ENCODE peak calls at places on chromosome 22, in five cellular contexts. J, C, E, O and B are unnamed samples.

GRCh38 chr22:35460678-35461077 is 60.7 kb downstream of the MCM5 start:
- DNase-seq in J (no peak), C (no peak), E (no peak), O (no peak), B (no peak)

GRCh38 chr22:37331811-37332536 is 49.7 kb downstream of the CYTH4 start:
- DNase-seq in J (no peak), C (no peak), E (no peak), O (no peak), B (peak)

GRCh38 chr22:26592368-26593015 is 2.6 kb upstream of the TPST2 start:
- DNase-seq in J (no peak), C (no peak), E (no peak), O (no peak), B (peak)

GRCh38 chr22:43857367-43857766 is 4.9 kb downstream of the SULT4A1 start:
- DNase-seq in J (no peak), C (no peak), E (no peak), O (no peak), B (no peak)

GRCh38 chr22:44795701-44796630 is 43.6 kb downstream of the ARHGAP8 start:
- DNase-seq in J (no peak), C (no peak), E (no peak), O (no peak), B (no peak)

GRCh38 chr22:45544588-45545170 is 42.0 kb downstream of the FBLN1 start:
- DNase-seq in J (no peak), C (peak), E (peak), O (no peak), B (no peak)

GRCh38 chr22:49724893-49725489 is 102.7 kb downstream of the BRD1 start:
- DNase-seq in J (peak), C (peak), E (peak), O (peak), B (peak)

GRCh38 chr22:39556970-39557811 is 13.4 kb upstream of the CACNA1I start:
- DNase-seq in J (no peak), C (peak), E (peak), O (peak), B (no peak)

GRCh38 chr22:50001388-50002231 is 11.0 kb downstream of the IL17REL start:
- DNase-seq in J (no peak), C (no peak), E (no peak), O (no peak), B (no peak)

DNA sequence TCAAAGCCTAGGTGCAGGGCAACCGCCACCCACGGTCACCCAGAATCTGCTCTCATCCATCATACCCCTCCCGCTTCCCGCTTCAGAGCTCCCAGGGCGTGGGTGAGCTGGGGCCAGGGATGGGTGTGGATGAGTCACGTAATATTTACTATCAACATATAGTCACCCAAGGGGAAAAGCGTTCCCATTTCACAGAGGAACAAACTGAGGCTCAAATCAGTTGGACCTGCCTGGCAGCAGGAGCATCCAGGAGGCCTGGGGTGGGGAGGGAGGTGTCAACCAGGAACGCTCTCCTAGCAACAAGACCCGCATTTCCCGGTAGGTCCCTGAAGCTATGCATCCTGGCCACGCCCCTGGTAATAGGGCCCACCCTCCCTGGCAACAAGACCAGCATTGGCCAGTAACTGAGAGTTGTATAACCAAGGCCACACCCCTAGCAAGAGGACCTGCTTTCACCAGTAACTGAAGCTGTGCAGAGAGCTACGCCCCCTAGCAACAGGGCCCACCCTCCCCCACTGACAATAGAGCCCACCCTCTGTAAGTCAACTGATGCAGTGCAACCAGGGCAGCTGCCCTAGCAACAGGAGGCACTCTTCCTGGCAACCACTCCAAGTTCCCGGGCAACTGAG is 32.7 kb upstream of the TXNRD2 start:
- DNase-seq in J (no peak), C (peak), E (peak), O (peak), B (peak)
- H3K27ac ChIP-seq in J (no peak), C (no peak), E (no peak), O (peak), B (no peak)

DNA sequence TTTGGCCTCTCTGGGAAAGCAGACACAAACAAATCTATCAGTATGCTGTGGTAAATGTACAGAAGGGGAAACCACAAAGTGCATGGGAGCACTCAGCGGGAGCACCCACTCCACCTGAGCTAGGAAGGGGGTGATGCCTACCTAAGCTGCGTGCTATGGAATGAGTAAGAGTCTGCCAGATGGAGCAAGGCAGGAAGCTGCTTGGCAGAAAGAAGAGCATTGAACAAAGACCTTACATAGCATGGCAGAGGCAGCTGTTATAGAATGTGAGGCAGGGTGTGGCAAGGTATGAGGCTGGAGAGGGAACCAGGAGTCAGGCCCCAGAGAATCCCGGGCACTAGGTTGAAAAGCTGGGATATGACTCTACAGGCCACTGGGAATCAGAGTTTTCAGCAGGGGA is 13.8 kb upstream of the MTFP1 start:
- DNase-seq in J (no peak), C (no peak), E (no peak), O (no peak), B (no peak)
- H3K4me3 ChIP-seq in J (no peak), C (no peak), E (no peak), O (no peak), B (no peak)

GRCh38 chr22:20226077-20226716 is 41.9 kb downstream of the RTN4R start:
- DNase-seq in J (no peak), C (no peak), E (no peak), O (no peak), B (no peak)

GRCh38 chr22:20228939-20229272 is 39.2 kb downstream of the RTN4R start:
- DNase-seq in J (no peak), C (no peak), E (no peak), O (no peak), B (no peak)

GRCh38 chr22:20226760-20227350 is 41.3 kb downstream of the RTN4R start:
- DNase-seq in J (no peak), C (no peak), E (no peak), O (no peak), B (no peak)

GRCh38 chr22:20228055-20228938 is 39.8 kb downstream of the RTN4R start:
- DNase-seq in J (no peak), C (no peak), E (no peak), O (no peak), B (no peak)

GRCh38 chr22:20227363-20227762 is 40.8 kb downstream of the RTN4R start:
- DNase-seq in J (no peak), C (no peak), E (no peak), O (no peak), B (no peak)
- H3K27ac ChIP-seq in J (no peak), C (no peak), E (no peak), O (no peak), B (no peak)

GRCh38 chr22:48251629-48252028 is 1489.2 kb downstream of the TBC1D22A start:
- DNase-seq in J (no peak), C (no peak), E (no peak), O (no peak), B (no peak)

GRCh38 chr22:48248901-48249455 is 1486.5 kb downstream of the TBC1D22A start:
- DNase-seq in J (no peak), C (no peak), E (no peak), O (no peak), B (no peak)

GRCh38 chr22:48250937-48251530 is 1488.6 kb downstream of the TBC1D22A start:
- DNase-seq in J (no peak), C (no peak), E (no peak), O (no peak), B (no peak)

GRCh38 chr22:48250286-48250895 is 1487.9 kb downstream of the TBC1D22A start:
- DNase-seq in J (no peak), C (no peak), E (no peak), O (no peak), B (no peak)

DNA sequence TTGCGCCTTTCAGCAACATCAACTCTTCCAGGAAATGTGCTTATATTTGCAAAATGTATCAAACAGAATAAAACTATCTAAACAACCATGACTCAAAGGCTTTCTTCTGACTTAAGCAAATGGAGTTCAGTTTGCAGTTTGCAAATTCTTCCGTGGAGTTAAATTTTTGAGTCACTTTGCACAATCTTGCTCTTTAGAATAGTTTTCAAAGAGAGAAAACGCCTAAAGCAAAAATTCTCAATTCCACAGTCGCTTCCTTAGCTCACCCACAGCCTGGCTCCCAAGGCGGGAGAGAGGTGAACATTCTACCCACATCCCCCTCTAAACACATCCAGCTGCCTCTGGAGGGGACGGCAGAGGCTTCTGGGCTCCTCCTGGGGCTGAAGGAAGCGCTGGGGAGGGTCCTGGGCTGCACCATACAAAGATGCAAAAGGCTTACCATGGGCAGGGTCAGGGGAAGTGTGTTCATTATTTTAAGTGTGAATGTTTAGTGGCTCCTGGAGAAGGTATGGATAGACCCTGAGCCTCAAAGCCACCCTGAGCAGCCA is 1487.3 kb downstream of the TBC1D22A start:
- DNase-seq in J (no peak), C (no peak), E (no peak), O (no peak), B (no peak)
- H3K4me3 ChIP-seq in J (no peak), C (no peak), E (no peak), O (no peak), B (no peak)

GRCh38 chr22:28956506-28956905 is 73.1 kb downstream of the ZNRF3 start:
- DNase-seq in J (no peak), C (no peak), E (no peak), O (no peak), B (peak)
- H3K27ac ChIP-seq in J (no peak), C (no peak), E (peak), O (no peak), B (peak)

GRCh38 chr22:17120711-17121234 is 387 bp downstream of the TMEM121B start:
- DNase-seq in J (no peak), C (peak), E (no peak), O (no peak), B (no peak)
- H3K4me3 ChIP-seq in J (peak), C (no peak), E (peak), O (peak), B (peak)

DNA sequence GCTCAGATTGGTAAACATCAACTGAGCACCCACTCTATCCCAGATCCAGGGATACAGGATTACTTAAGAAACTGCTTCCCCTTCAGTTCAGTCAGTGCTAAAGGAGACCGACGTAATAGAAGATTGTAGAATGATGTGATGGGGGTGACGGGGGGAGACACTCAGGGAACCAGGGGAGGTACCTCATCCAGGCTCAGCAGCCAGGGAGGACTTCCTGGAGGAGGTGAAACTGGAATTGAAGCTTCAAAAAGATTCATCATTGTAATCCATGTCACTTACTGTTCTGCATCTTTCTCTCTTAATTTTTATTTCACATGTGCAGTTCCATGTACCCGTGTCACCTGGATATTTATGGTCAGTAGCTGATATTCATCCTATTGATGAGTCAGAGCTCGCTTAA is 19.1 kb upstream of the TEF start:
- DNase-seq in J (no peak), C (no peak), E (no peak), O (no peak), B (no peak)
- H3K27ac ChIP-seq in J (no peak), C (no peak), E (no peak), O (no peak), B (no peak)

DNA sequence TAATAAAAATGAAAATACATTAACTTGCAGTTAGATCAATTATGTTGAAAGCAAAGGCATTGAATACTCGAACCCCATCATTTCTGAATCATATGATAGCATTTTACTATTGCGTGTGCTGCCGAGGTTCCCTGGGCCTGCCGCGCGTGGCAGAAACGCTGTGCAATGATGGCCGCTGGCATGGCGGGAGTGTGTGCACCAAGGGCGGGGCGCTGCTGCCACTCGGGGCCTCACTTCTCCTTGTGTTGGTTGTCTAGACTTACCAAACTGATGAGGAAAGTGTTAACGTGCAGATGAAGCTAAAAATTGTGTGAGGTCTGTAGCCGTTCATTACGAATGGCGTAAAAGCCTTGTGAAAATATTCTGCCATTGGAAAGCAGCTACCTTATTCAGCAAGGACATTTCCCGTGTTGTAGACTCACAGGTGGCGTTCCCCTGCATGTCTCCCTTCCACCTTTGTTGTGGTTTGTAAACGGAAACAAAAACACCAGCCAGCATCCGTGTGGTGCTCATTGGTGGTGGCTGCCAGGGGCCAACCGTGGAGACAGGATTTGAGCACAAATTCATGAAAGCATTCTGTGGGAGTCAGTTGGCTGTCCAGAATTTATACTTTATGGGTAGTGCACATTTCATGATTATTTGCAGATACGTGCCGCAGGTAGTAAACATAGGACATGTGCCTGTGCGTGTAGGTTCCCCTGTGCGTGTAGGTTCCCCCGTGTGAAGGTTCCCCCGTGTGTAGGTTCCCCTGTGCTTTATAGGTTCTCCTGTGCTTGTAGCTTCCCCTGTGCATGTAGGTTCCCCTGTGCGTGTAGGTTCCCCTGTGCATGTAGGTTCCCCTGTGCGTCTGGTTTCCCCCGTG is 5.9 kb upstream of the GRAMD4 start:
- DNase-seq in J (no peak), C (no peak), E (no peak), O (no peak), B (peak)
- H3K4me3 ChIP-seq in J (no peak), C (no peak), E (no peak), O (no peak), B (peak)

GRCh38 chr22:38481871-38482332 is 14.0 kb downstream of the KDELR3 start:
- DNase-seq in J (no peak), C (no peak), E (no peak), O (no peak), B (no peak)
- H3K27ac ChIP-seq in J (no peak), C (peak), E (peak), O (no peak), B (no peak)